ENCODE peak calls at places on chromosomes 4 and X, in six cellular contexts. One of them, this sample, is unnamed.

GRCh38 chrX:145729635-145730034 is 88.0 kb upstream of the SLITRK2 start:
- DNase-seq in MG63: peak; percentile 39
- DNase-seq in NCI-H2029 treated with DMSO at 0.1 percent for 48 hours: no peak
- DNase-seq in psoas muscle: no peak
- DNase-seq in RWPE1: peak; percentile 5
- DNase-seq in IMR-90: no peak
- DNase-seq in this sample: no peak

GRCh38 chrX:31604629-31605221 is 532.9 kb upstream of the FTHL17 start:
- DNase-seq in MG63: no peak
- DNase-seq in NCI-H2029 treated with DMSO at 0.1 percent for 48 hours: no peak
- DNase-seq in psoas muscle: no peak
- DNase-seq in RWPE1: no peak
- DNase-seq in IMR-90: no peak
- DNase-seq in this sample: no peak

GRCh38 chr4:102819588-102820365 is 7.6 kb downstream of the UBE2D3 start:
- DNase-seq in MG63: no peak
- DNase-seq in NCI-H2029 treated with DMSO at 0.1 percent for 48 hours: no peak
- DNase-seq in psoas muscle: no peak
- DNase-seq in RWPE1: no peak
- DNase-seq in IMR-90: peak; percentile 30
- DNase-seq in this sample: no peak

GRCh38 chr4:87529187-87529586 is at the start of gene SPARCL1:
- DNase-seq in MG63: no peak
- DNase-seq in NCI-H2029 treated with DMSO at 0.1 percent for 48 hours: no peak
- DNase-seq in psoas muscle: peak; percentile 21
- DNase-seq in RWPE1: no peak
- DNase-seq in IMR-90: no peak
- DNase-seq in this sample: no peak

GRCh38 chrX:65522739-65523372 is 11.7 kb downstream of the LAS1L start:
- DNase-seq in MG63: no peak
- DNase-seq in NCI-H2029 treated with DMSO at 0.1 percent for 48 hours: no peak
- DNase-seq in psoas muscle: no peak
- DNase-seq in RWPE1: no peak
- DNase-seq in IMR-90: peak; percentile 52
- DNase-seq in this sample: no peak

GRCh38 chrX:67290489-67291220 is 253.2 kb upstream of the AR start:
- DNase-seq in MG63: no peak
- DNase-seq in NCI-H2029 treated with DMSO at 0.1 percent for 48 hours: no peak
- DNase-seq in psoas muscle: no peak
- DNase-seq in RWPE1: no peak
- DNase-seq in IMR-90: no peak
- DNase-seq in this sample: no peak

GRCh38 chr4:6354119-6354518 is 84.5 kb downstream of the WFS1 start:
- DNase-seq in MG63: no peak
- DNase-seq in NCI-H2029 treated with DMSO at 0.1 percent for 48 hours: no peak
- DNase-seq in psoas muscle: no peak
- DNase-seq in RWPE1: no peak
- DNase-seq in IMR-90: no peak
- DNase-seq in this sample: no peak

GRCh38 chrX:71227370-71228062 is 4.5 kb downstream of the GJB1 start:
- DNase-seq in MG63: no peak
- DNase-seq in NCI-H2029 treated with DMSO at 0.1 percent for 48 hours: no peak
- DNase-seq in psoas muscle: no peak
- DNase-seq in RWPE1: no peak
- DNase-seq in IMR-90: no peak
- DNase-seq in this sample: no peak

GRCh38 chr4:176840166-176840565 is 47.4 kb upstream of the VEGFC start:
- DNase-seq in MG63: no peak
- DNase-seq in NCI-H2029 treated with DMSO at 0.1 percent for 48 hours: no peak
- DNase-seq in psoas muscle: no peak
- DNase-seq in RWPE1: no peak
- DNase-seq in IMR-90: peak; percentile 48
- DNase-seq in this sample: no peak

GRCh38 chrX:17685026-17685425 is 52.3 kb upstream of the SCML1 start:
- DNase-seq in MG63: no peak
- DNase-seq in NCI-H2029 treated with DMSO at 0.1 percent for 48 hours: no peak
- DNase-seq in psoas muscle: no peak
- DNase-seq in RWPE1: no peak
- DNase-seq in IMR-90: no peak
- DNase-seq in this sample: no peak

GRCh38 chrX:85963736-85964135 is 83.6 kb downstream of the CHM start:
- DNase-seq in MG63: peak; percentile 23
- DNase-seq in NCI-H2029 treated with DMSO at 0.1 percent for 48 hours: no peak
- DNase-seq in psoas muscle: no peak
- DNase-seq in RWPE1: peak; percentile 3
- DNase-seq in IMR-90: peak; percentile 96
- DNase-seq in this sample: no peak

GRCh38 chr4:62118558-62118957 is 918.4 kb downstream of the ADGRL3 start:
- DNase-seq in MG63: no peak
- DNase-seq in NCI-H2029 treated with DMSO at 0.1 percent for 48 hours: no peak
- DNase-seq in psoas muscle: no peak
- DNase-seq in RWPE1: no peak
- DNase-seq in IMR-90: no peak
- DNase-seq in this sample: no peak

GRCh38 chrX:101619336-101619735 is 1.5 kb upstream of the ARMCX6 start:
- DNase-seq in MG63: no peak
- DNase-seq in NCI-H2029 treated with DMSO at 0.1 percent for 48 hours: peak; percentile 53
- DNase-seq in psoas muscle: no peak
- DNase-seq in RWPE1: no peak
- DNase-seq in IMR-90: peak; percentile 22
- DNase-seq in this sample: no peak

GRCh38 chr4:180828455-180829018 is 1414.7 kb upstream of the TENM3 start:
- DNase-seq in MG63: no peak
- DNase-seq in NCI-H2029 treated with DMSO at 0.1 percent for 48 hours: peak; percentile 15
- DNase-seq in psoas muscle: no peak
- DNase-seq in RWPE1: peak; percentile 24
- DNase-seq in IMR-90: peak; percentile 83
- DNase-seq in this sample: peak; percentile 13

GRCh38 chrX:10926404-10926803 is 184.7 kb upstream of the HCCS start:
- DNase-seq in MG63: no peak
- DNase-seq in NCI-H2029 treated with DMSO at 0.1 percent for 48 hours: no peak
- DNase-seq in psoas muscle: no peak
- DNase-seq in RWPE1: no peak
- DNase-seq in IMR-90: no peak
- DNase-seq in this sample: no peak

GRCh38 chrX:20378291-20378920 is 111.7 kb upstream of the RPS6KA3 start:
- DNase-seq in MG63: peak; percentile 63
- DNase-seq in NCI-H2029 treated with DMSO at 0.1 percent for 48 hours: peak; percentile 37
- DNase-seq in psoas muscle: no peak
- DNase-seq in RWPE1: peak; percentile 38
- DNase-seq in IMR-90: peak; percentile 31
- DNase-seq in this sample: no peak

GRCh38 chr4:113673450-113673849 is 88.1 kb downstream of the CAMK2D start:
- DNase-seq in MG63: peak; percentile 9
- DNase-seq in NCI-H2029 treated with DMSO at 0.1 percent for 48 hours: no peak
- DNase-seq in psoas muscle: no peak
- DNase-seq in RWPE1: peak; percentile 23
- DNase-seq in IMR-90: peak; percentile 54
- DNase-seq in this sample: no peak

GRCh38 chr4:2438822-2439718 is 20.3 kb downstream of the CFAP99 start:
- DNase-seq in MG63: no peak
- DNase-seq in NCI-H2029 treated with DMSO at 0.1 percent for 48 hours: no peak
- DNase-seq in psoas muscle: no peak
- DNase-seq in RWPE1: no peak
- DNase-seq in IMR-90: no peak
- DNase-seq in this sample: no peak

GRCh38 chrX:103360092-103360491 is 3.8 kb downstream of the TCEAL9 start:
- DNase-seq in MG63: no peak
- DNase-seq in NCI-H2029 treated with DMSO at 0.1 percent for 48 hours: no peak
- DNase-seq in psoas muscle: no peak
- DNase-seq in RWPE1: no peak
- DNase-seq in IMR-90: no peak
- DNase-seq in this sample: no peak

GRCh38 chrX:10023821-10024220 is 56.7 kb downstream of the CLDN34 start:
- DNase-seq in MG63: no peak
- DNase-seq in NCI-H2029 treated with DMSO at 0.1 percent for 48 hours: no peak
- DNase-seq in psoas muscle: no peak
- DNase-seq in RWPE1: no peak
- DNase-seq in IMR-90: no peak
- DNase-seq in this sample: no peak

GRCh38 chr4:137531951-137532868 is at the start of gene PCDH18:
- DNase-seq in MG63: peak; percentile 93
- DNase-seq in NCI-H2029 treated with DMSO at 0.1 percent for 48 hours: no peak
- DNase-seq in psoas muscle: peak; percentile 84
- DNase-seq in RWPE1: peak; percentile 25
- DNase-seq in IMR-90: peak; percentile 98
- DNase-seq in this sample: no peak

GRCh38 chrX:135544338-135544948 is 24.0 kb downstream of the INTS6L start:
- DNase-seq in MG63: no peak
- DNase-seq in NCI-H2029 treated with DMSO at 0.1 percent for 48 hours: no peak
- DNase-seq in psoas muscle: no peak
- DNase-seq in RWPE1: no peak
- DNase-seq in IMR-90: no peak
- DNase-seq in this sample: no peak

GRCh38 chrX:41449615-41450014 is 2.5 kb downstream of the NYX start:
- DNase-seq in MG63: no peak
- DNase-seq in NCI-H2029 treated with DMSO at 0.1 percent for 48 hours: no peak
- DNase-seq in psoas muscle: no peak
- DNase-seq in RWPE1: no peak
- DNase-seq in IMR-90: peak; percentile 24
- DNase-seq in this sample: no peak

GRCh38 chrX:153226344-153227190 is 47.5 kb downstream of the MAGEA1 start:
- DNase-seq in MG63: peak; percentile 57
- DNase-seq in NCI-H2029 treated with DMSO at 0.1 percent for 48 hours: no peak
- DNase-seq in psoas muscle: no peak
- DNase-seq in RWPE1: peak; percentile 87
- DNase-seq in IMR-90: peak; percentile 2
- DNase-seq in this sample: no peak

GRCh38 chr4:184472540-184473264 is 1.6 kb downstream of the IRF2 start:
- DNase-seq in MG63: peak; percentile 69
- DNase-seq in NCI-H2029 treated with DMSO at 0.1 percent for 48 hours: no peak
- DNase-seq in psoas muscle: peak; percentile 85
- DNase-seq in RWPE1: peak; percentile 55
- DNase-seq in IMR-90: peak; percentile 51
- DNase-seq in this sample: no peak

This sample was measured in LNCaP clone FGC.